ENCODE peak calls at places on chromosome 20, in ten cellular contexts. A, R, P, X, B, N, K, M, U and Q are unnamed samples.

GRCh38 chr20:37336369-37337207 is 9.4 kb upstream of the SRC start:
- DNase-seq in P (no peak), M (peak), X (no peak), B (peak), K (no peak), R (no peak), N (peak), U (no peak), A (no peak), Q (no peak)

GRCh38 chr20:16363832-16364687 is 209.2 kb downstream of the KIF16B start:
- DNase-seq in M (no peak), U (no peak), K (no peak), R (no peak), N (no peak), X (no peak), P (no peak), A (no peak), B (no peak), Q (no peak)

GRCh38 chr20:11832397-11832796 is 85.3 kb upstream of the BTBD3 start:
- DNase-seq in A (no peak), U (no peak), X (no peak), M (no peak), P (no peak), N (no peak), B (no peak), R (no peak), K (no peak), Q (no peak)

GRCh38 chr20:56554869-56555268 is 21.8 kb downstream of the FAM209B start:
- DNase-seq in B (peak), M (peak), N (peak), X (peak), R (no peak), A (peak), U (no peak), K (no peak), P (peak), Q (no peak)

GRCh38 chr20:47502801-47503239 is 1.1 kb downstream of the NCOA3 start:
- DNase-seq in M (no peak), N (peak), X (peak), U (no peak), K (peak), P (peak), B (peak), A (no peak), R (no peak), Q (no peak)

GRCh38 chr20:16620961-16621360 is 47.7 kb upstream of the KIF16B start:
- DNase-seq in M (no peak), K (no peak), U (no peak), A (no peak), N (no peak), X (no peak), R (no peak), B (no peak), P (no peak), Q (no peak)

GRCh38 chr20:23349338-23350006 is 1.1 kb upstream of the NXT1 start:
- DNase-seq in B (peak), X (no peak), A (no peak), R (no peak), U (no peak), M (peak), N (no peak), P (no peak), K (no peak), Q (no peak)

GRCh38 chr20:53739799-53740785 is 146.5 kb upstream of the ZNF217 start:
- DNase-seq in B (no peak), K (no peak), N (peak), U (no peak), A (no peak), R (no peak), P (no peak), X (no peak), M (no peak), Q (no peak)

GRCh38 chr20:48794360-48794759 is 33.4 kb downstream of the PREX1 start:
- DNase-seq in B (peak), P (no peak), A (no peak), X (no peak), N (no peak), K (no peak), U (no peak), M (no peak), R (no peak), Q (no peak)

GRCh38 chr20:45971425-45971674 is 653 bp downstream of the ZNF335 start:
- DNase-seq in P (no peak), N (no peak), X (no peak), M (no peak), A (no peak), B (no peak), U (no peak), K (no peak), R (no peak), Q (no peak)

GRCh38 chr20:53287357-53288042 is 306.1 kb downstream of the ZNF217 start:
- DNase-seq in X (no peak), K (no peak), N (no peak), M (no peak), A (no peak), R (no peak), B (no peak), P (no peak), U (no peak), Q (no peak)

GRCh38 chr20:33250666-33251065 is 14.9 kb downstream of the BPIFA1 start:
- DNase-seq in B (no peak), U (no peak), N (no peak), P (no peak), M (no peak), R (no peak), K (no peak), A (no peak), X (no peak), Q (no peak)

GRCh38 chr20:43955244-43956191 is 40.9 kb downstream of the TOX2 start:
- DNase-seq in P (no peak), A (peak), M (no peak), B (no peak), R (no peak), N (no peak), K (no peak), U (no peak), X (peak), Q (no peak)

GRCh38 chr20:10297684-10298240 is 79.1 kb downstream of the SNAP25 start:
- DNase-seq in M (no peak), P (no peak), X (peak), B (no peak), U (no peak), A (no peak), K (no peak), N (no peak), R (no peak), Q (no peak)

GRCh38 chr20:44079291-44079690 is 107.7 kb downstream of the JPH2 start:
- DNase-seq in N (no peak), B (no peak), M (no peak), R (no peak), U (peak), K (no peak), P (no peak), A (no peak), X (no peak), Q (no peak)

GRCh38 chr20:25453035-25453810 is 45.8 kb downstream of the GINS1 start:
- DNase-seq in B (no peak), P (no peak), N (no peak), X (peak), K (no peak), U (no peak), A (no peak), M (no peak), R (no peak), Q (peak)

GRCh38 chr20:23331450-23331849 is 19.1 kb upstream of the NXT1 start:
- DNase-seq in P (no peak), X (no peak), K (no peak), R (no peak), N (no peak), U (no peak), M (no peak), B (no peak), A (no peak), Q (no peak)

GRCh38 chr20:59412896-59413295 is 112.5 kb downstream of the EDN3 start:
- DNase-seq in R (no peak), P (no peak), U (no peak), N (no peak), K (no peak), B (peak), M (no peak), X (no peak), A (no peak), Q (no peak)

DNA sequence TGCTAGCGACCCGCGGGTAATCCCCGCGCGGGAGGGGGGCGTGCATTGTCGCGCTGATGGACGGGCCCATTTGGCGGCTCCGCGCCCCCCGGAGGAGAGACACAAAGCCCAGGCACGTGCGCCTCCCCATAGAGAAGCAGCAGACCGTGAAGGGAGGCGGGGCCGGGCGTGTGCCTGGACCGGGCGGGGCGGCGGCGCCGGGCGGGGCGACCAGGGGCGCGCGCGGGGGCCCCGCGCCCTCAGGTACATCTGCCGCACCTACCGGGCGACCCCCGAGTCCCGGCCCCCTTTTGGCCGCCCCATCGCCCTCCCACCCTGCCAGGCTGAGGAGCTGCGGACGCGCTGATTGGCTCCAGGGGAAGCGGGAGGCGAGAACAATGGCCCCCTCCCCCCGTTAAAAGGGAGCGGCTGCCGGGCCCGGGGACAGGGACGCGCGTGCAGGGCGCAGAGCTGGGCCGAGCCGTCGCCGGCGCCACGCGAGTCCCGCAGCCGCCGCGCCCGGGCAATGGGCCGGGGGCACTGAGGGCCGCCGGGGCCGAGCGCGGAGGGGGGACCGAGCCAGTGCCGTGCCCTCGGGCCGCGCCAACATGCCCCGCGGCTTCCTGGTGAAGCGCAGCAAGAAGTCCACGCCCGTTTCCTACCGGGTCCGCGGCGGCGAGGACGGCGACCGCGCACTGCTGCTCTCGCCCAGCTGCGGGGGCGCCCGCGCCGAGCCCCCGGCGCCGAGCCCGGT is at the start of gene INSM1:
- DNase-seq in X (no peak), P (no peak), R (no peak), M (no peak), A (no peak), N (no peak), B (peak), K (no peak), U (no peak), Q (no peak)
- TF ChIP-seq POLR2AphosphoS5 in X (no peak), P (no peak), R (no peak), M (no peak), A (no peak), N (no peak), B (no peak), K (no peak), U (no peak), Q (no peak)

DNA sequence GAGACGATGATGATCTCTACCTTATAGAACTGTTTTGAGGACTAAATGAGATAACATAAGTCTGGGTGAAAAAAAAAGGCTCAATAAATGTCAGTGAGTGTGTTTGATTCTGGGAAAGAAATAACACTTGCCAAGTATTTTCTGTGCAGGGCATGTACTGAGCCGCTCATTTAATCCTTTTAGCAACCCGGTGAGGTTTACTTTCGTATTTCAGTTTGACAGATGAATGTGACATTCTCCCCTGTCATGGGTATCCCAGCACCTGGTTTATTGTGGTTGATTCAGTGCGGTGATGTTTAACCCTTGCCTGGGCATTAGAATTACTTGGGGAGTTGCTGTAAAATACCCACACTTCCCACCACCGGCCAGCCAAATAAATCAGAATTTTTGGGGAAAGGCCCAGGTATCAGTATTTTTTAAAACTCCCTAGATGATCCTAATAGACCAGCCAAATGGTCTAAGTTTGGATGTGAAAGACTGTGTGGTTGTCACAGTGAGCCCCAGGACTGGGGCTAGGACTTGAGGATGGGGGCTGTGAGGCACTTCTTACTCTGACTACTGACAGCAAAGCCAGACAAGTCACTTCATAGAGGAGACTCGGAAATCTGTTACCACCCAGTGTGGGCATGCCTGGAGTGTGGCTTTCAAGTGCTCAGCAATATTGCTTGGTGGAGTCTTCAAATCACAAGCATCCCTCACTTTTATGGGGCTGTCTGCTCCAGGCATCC is 100.2 kb upstream of the KCNG1 start:
- DNase-seq in X (no peak), B (no peak), M (no peak), P (no peak), U (no peak), K (no peak), N (no peak), A (no peak), R (no peak), Q (no peak)
- TF ChIP-seq POLR2AphosphoS5 in X (no peak), B (no peak), M (no peak), P (no peak), U (no peak), K (no peak), N (no peak), A (no peak), R (no peak), Q (no peak)

GRCh38 chr20:14918981-14919380 is 581.6 kb upstream of the FLRT3 start:
- DNase-seq in B (no peak), N (no peak), M (no peak), P (no peak), X (no peak), R (no peak), U (no peak), A (no peak), K (no peak), Q (no peak)

GRCh38 chr20:14918281-14918680 is 580.9 kb upstream of the FLRT3 start:
- DNase-seq in M (no peak), R (no peak), P (no peak), N (no peak), A (no peak), U (no peak), X (no peak), B (no peak), K (no peak), Q (no peak)

GRCh38 chr20:14913896-14914295 is 576.5 kb upstream of the FLRT3 start:
- DNase-seq in M (no peak), R (no peak), N (no peak), X (peak), B (no peak), U (no peak), A (no peak), P (no peak), K (no peak), Q (no peak)

GRCh38 chr20:14916360-14916759 is 578.9 kb upstream of the FLRT3 start:
- DNase-seq in K (no peak), N (no peak), P (no peak), R (no peak), U (no peak), A (no peak), M (no peak), B (no peak), X (no peak), Q (no peak)

GRCh38 chr20:14915356-14915755 is 577.9 kb upstream of the FLRT3 start:
- DNase-seq in U (no peak), P (no peak), B (no peak), N (no peak), X (no peak), M (no peak), R (no peak), A (no peak), K (no peak), Q (peak)
- TF ChIP-seq POLR2AphosphoS5 in U (no peak), P (no peak), B (no peak), N (no peak), X (no peak), M (no peak), R (no peak), A (no peak), K (no peak), Q (no peak)

GRCh38 chr20:40287683-40288082 is 401.4 kb downstream of the MAFB start:
- DNase-seq in X (no peak), P (no peak), A (no peak), N (no peak), U (no peak), B (no peak), R (no peak), K (no peak), M (no peak), Q (no peak)

GRCh38 chr20:40291483-40291882 is 397.6 kb downstream of the MAFB start:
- DNase-seq in X (no peak), R (no peak), M (no peak), P (no peak), A (no peak), N (no peak), B (no peak), U (no peak), K (no peak), Q (no peak)

GRCh38 chr20:40284611-40285010 is 404.4 kb downstream of the MAFB start:
- DNase-seq in U (no peak), N (no peak), A (no peak), P (no peak), B (no peak), R (no peak), M (no peak), X (no peak), K (no peak), Q (no peak)

GRCh38 chr20:40283689-40284088 is 405.3 kb downstream of the MAFB start:
- DNase-seq in A (no peak), B (no peak), X (no peak), N (no peak), P (no peak), U (no peak), K (no peak), R (no peak), M (no peak), Q (no peak)

GRCh38 chr20:40286991-40287531 is 402.0 kb downstream of the MAFB start:
- DNase-seq in K (peak), B (no peak), R (peak), N (no peak), U (no peak), P (no peak), A (no peak), X (peak), M (peak), Q (peak)
- TF ChIP-seq POLR2AphosphoS5 in K (no peak), B (no peak), R (peak), N (no peak), U (no peak), P (no peak), A (no peak), X (no peak), M (no peak), Q (no peak)

GRCh38 chr20:50724851-50725721 is 6.3 kb upstream of the PARD6B start:
- DNase-seq in A (peak), R (peak), P (peak), U (no peak), X (no peak), K (peak), N (no peak), B (peak), M (peak), Q (peak)
- TF ChIP-seq POLR2AphosphoS5 in A (peak), R (no peak), P (no peak), U (peak), X (no peak), K (no peak), N (no peak), B (no peak), M (peak), Q (peak)

DNA sequence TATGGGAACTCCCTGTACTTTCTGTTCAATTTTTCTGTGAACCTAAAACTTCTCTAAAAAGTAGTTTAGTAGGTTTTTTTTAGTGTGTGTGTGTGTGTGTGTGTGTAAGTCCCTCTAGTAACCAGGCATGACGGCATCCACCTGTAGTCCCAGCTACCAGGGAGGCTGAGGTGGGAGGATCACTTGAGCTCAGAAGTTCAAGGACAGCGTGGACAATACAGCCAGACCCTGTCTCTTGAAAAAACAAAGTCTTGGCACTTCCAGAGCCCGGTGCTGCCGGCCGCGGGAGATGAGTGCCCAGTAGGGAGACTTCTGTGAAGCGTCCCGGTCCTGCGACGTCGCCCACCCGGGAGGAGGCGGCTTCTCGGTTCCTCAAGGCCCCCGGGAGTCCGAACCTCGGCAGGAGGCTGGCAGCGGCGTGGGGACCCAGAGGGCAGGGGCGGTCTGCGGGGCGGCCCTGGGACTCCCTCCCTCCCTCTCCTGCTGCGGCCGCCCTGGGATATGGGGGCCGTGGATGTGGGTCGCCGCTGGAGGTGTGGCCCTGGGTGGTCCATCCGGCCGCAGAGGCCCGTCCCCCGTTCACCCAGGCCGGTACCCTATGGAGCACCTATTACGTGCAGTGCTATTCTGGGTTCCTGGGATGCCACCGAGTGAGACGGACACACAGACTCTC is 78.0 kb upstream of the SIRPG start:
- DNase-seq in P (no peak), A (no peak), M (no peak), K (no peak), X (no peak), U (peak), B (no peak), R (no peak), N (no peak), Q (no peak)
- TF ChIP-seq POLR2AphosphoS5 in P (no peak), A (no peak), M (no peak), K (no peak), X (no peak), U (no peak), B (no peak), R (no peak), N (no peak), Q (no peak)

GRCh38 chr20:21656299-21657067 is 49.0 kb upstream of the PAX1 start:
- DNase-seq in A (no peak), B (no peak), K (no peak), R (no peak), M (no peak), N (no peak), X (no peak), P (no peak), U (no peak), Q (no peak)

GRCh38 chr20:21665687-21666446 is 39.6 kb upstream of the PAX1 start:
- DNase-seq in A (no peak), K (no peak), P (no peak), X (no peak), N (no peak), U (peak), R (no peak), B (no peak), M (no peak), Q (no peak)

GRCh38 chr20:21663465-21663864 is 42.0 kb upstream of the PAX1 start:
- DNase-seq in P (no peak), B (no peak), A (no peak), K (no peak), M (no peak), R (no peak), U (peak), N (no peak), X (no peak), Q (no peak)

DNA sequence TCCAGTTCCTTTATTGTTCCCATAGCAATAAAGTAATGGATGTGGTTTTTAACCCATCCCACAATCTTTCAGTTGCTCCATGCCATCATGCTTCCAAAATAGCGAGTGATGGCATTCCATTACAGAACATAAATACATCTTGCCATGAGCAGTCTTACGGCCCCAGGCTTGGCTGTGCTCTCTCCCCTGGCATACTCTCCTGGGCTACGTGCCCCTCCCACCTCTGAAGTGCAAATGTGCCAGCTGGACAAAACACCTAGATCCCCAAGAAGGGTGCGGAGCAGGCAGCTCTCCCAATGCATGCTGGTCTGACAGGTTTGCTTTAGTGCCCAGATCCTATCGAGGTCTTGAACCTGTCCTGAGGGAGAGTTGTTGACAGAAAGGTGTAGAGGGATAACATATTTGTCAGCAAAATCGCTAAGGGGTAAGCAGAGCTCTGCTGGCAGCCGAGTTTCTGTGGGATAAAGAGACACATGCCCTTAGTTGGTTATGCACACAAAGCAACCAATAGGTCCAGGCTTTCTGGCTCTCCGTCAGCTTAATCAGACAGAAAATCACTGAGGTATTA is 43.9 kb upstream of the PAX1 start:
- DNase-seq in X (no peak), A (no peak), K (no peak), M (no peak), P (no peak), N (no peak), R (no peak), U (peak), B (no peak), Q (no peak)
- TF ChIP-seq POLR2AphosphoS5 in X (no peak), A (no peak), K (no peak), M (no peak), P (no peak), N (no peak), R (no peak), U (no peak), B (no peak), Q (no peak)